ENCODE peak calls at places on chromosome 12, in seven cellular contexts. One of them, this sample, is unnamed.
A peak's percentile ranks its signal among the peaks of the same experiment; 100 is the strongest.

GRCh38 chr12:41476499-41476898 is 288.4 kb downstream of the PDZRN4 start:
- DNase-seq in WTC11: no peak
- DNase-seq in SK-N-SH: no peak
- DNase-seq in GM12878: no peak
- DNase-seq in K562: no peak
- DNase-seq in HepG2: no peak
- DNase-seq in A549: no peak
- DNase-seq in this sample: no peak

GRCh38 chr12:71640316-71640715 is 23.3 kb downstream of the ZFC3H1 start:
- DNase-seq in HepG2: no peak
- DNase-seq in SK-N-SH: no peak
- DNase-seq in K562: no peak
- DNase-seq in A549: no peak
- DNase-seq in WTC11: no peak
- DNase-seq in GM12878: no peak
- DNase-seq in this sample: no peak

GRCh38 chr12:80858356-80858755 is 79.4 kb downstream of the LIN7A start:
- DNase-seq in SK-N-SH: no peak
- DNase-seq in K562: no peak
- DNase-seq in HepG2: no peak
- DNase-seq in A549: no peak
- DNase-seq in WTC11: no peak
- DNase-seq in GM12878: no peak
- DNase-seq in this sample: no peak

GRCh38 chr12:125287155-125287847 is 222.1 kb downstream of the AACS start:
- DNase-seq in K562: no peak
- DNase-seq in GM12878: peak; percentile 19
- DNase-seq in HepG2: no peak
- DNase-seq in WTC11: no peak
- DNase-seq in SK-N-SH: no peak
- DNase-seq in A549: no peak
- DNase-seq in this sample: no peak

GRCh38 chr12:75553398-75553797 is 42.0 kb upstream of the KRR1 start:
- DNase-seq in SK-N-SH: no peak
- DNase-seq in HepG2: no peak
- DNase-seq in WTC11: no peak
- DNase-seq in GM12878: no peak
- DNase-seq in A549: no peak
- DNase-seq in K562: no peak
- DNase-seq in this sample: no peak

GRCh38 chr12:6970096-6970527 is 352 bp downstream of the PHB2 start:
- DNase-seq in SK-N-SH: no peak
- DNase-seq in WTC11: no peak
- DNase-seq in A549: peak; percentile 36
- DNase-seq in GM12878: no peak
- DNase-seq in HepG2: peak; percentile 36
- DNase-seq in K562: no peak
- DNase-seq in this sample: no peak

GRCh38 chr12:84336231-84336630 is 576.4 kb downstream of the SLC6A15 start:
- DNase-seq in GM12878: no peak
- DNase-seq in HepG2: no peak
- DNase-seq in WTC11: no peak
- DNase-seq in SK-N-SH: no peak
- DNase-seq in A549: no peak
- DNase-seq in K562: no peak
- DNase-seq in this sample: no peak

GRCh38 chr12:1457901-1458300 is 136.5 kb downstream of the FBXL14 start:
- DNase-seq in K562: no peak
- DNase-seq in HepG2: no peak
- DNase-seq in A549: no peak
- DNase-seq in WTC11: no peak
- DNase-seq in GM12878: no peak
- DNase-seq in SK-N-SH: no peak
- DNase-seq in this sample: no peak

GRCh38 chr12:128970941-128971340 is 117.7 kb downstream of the GLT1D1 start:
- DNase-seq in K562: no peak
- DNase-seq in HepG2: no peak
- DNase-seq in SK-N-SH: no peak
- DNase-seq in A549: no peak
- DNase-seq in WTC11: no peak
- DNase-seq in GM12878: no peak
- DNase-seq in this sample: no peak

GRCh38 chr12:74663958-74664357 is 126.3 kb downstream of the ATXN7L3B start:
- DNase-seq in A549: no peak
- DNase-seq in GM12878: no peak
- DNase-seq in HepG2: no peak
- DNase-seq in K562: no peak
- DNase-seq in SK-N-SH: no peak
- DNase-seq in WTC11: no peak
- DNase-seq in this sample: no peak

GRCh38 chr12:119938049-119938667 is 50.9 kb upstream of the BICDL1 start:
- DNase-seq in HepG2: peak; percentile 39
- DNase-seq in GM12878: peak; percentile 20
- DNase-seq in SK-N-SH: peak; percentile 76
- DNase-seq in K562: peak; percentile 76
- DNase-seq in WTC11: peak; percentile 78
- DNase-seq in A549: peak; percentile 68
- DNase-seq in this sample: peak; percentile 87

GRCh38 chr12:65876898-65877721 is 52.8 kb downstream of the HMGA2 start:
- DNase-seq in GM12878: no peak
- DNase-seq in K562: no peak
- DNase-seq in SK-N-SH: no peak
- DNase-seq in WTC11: peak; percentile 22
- DNase-seq in A549: no peak
- DNase-seq in HepG2: peak; percentile 49
- DNase-seq in this sample: no peak

GRCh38 chr12:75657866-75658265 is 146.5 kb upstream of the KRR1 start:
- DNase-seq in HepG2: no peak
- DNase-seq in WTC11: no peak
- DNase-seq in SK-N-SH: no peak
- DNase-seq in K562: no peak
- DNase-seq in GM12878: no peak
- DNase-seq in A549: no peak
- DNase-seq in this sample: no peak

GRCh38 chr12:26787125-26787495 is 45.9 kb downstream of the ITPR2 start:
- DNase-seq in K562: no peak
- DNase-seq in SK-N-SH: peak; percentile 65
- DNase-seq in WTC11: no peak
- DNase-seq in A549: no peak
- DNase-seq in HepG2: no peak
- DNase-seq in GM12878: no peak
- DNase-seq in this sample: no peak

GRCh38 chr12:107351716-107352115 is 258.4 kb upstream of the CRY1 start:
- DNase-seq in A549: peak; percentile 71
- DNase-seq in GM12878: no peak
- DNase-seq in WTC11: no peak
- DNase-seq in HepG2: no peak
- DNase-seq in SK-N-SH: no peak
- DNase-seq in K562: no peak
- DNase-seq in this sample: no peak

GRCh38 chr12:107349839-107350238 is 256.5 kb upstream of the CRY1 start:
- DNase-seq in GM12878: no peak
- DNase-seq in A549: peak; percentile 51
- DNase-seq in SK-N-SH: no peak
- DNase-seq in WTC11: no peak
- DNase-seq in K562: no peak
- DNase-seq in HepG2: peak; percentile 76
- DNase-seq in this sample: no peak

GRCh38 chr12:107351109-107351508 is 257.8 kb upstream of the CRY1 start:
- DNase-seq in K562: no peak
- DNase-seq in SK-N-SH: no peak
- DNase-seq in HepG2: no peak
- DNase-seq in A549: no peak
- DNase-seq in GM12878: no peak
- DNase-seq in WTC11: no peak
- DNase-seq in this sample: no peak

GRCh38 chr12:107347261-107347660 is 253.9 kb upstream of the CRY1 start:
- DNase-seq in WTC11: no peak
- DNase-seq in HepG2: no peak
- DNase-seq in A549: no peak
- DNase-seq in K562: no peak
- DNase-seq in GM12878: no peak
- DNase-seq in SK-N-SH: no peak
- DNase-seq in this sample: no peak

DNA sequence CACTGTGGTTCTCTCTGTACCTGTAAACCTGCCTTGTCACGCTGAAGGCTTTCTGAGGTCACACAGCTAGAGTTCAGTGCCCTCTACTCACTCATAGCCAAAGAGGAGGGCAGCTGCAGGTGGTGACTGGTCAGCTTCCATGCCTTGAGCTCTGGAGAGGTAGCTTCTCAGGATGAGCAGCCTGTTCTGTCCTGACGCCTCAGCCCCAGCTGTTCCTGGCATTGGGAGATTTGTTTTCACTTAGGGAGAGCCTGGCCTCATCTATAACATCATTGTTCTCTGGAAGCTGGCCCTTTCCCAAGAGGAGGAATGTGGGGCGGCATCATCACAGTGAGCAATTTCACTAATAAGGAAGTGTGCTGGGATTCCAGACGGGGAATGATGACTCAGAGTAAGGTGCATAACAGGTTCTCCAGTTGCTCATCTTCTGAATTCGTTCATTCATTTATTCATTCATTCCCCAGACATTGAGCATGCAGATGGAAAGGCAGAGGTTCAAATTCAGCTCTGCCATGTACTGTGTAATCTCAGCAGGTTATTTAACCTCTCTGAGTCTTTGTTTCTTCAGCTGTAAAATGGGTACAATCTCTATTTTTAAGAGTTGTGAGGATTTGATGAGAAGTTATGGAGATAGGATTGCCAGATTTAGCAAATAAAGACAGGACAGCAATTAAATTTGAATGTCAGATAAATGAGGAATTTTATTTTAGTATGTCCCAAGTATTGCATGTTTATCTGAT is 255.8 kb upstream of the CRY1 start:
- DNase-seq in WTC11: no peak
- DNase-seq in SK-N-SH: peak; percentile 32
- DNase-seq in HepG2: peak; percentile 98
- DNase-seq in A549: peak; percentile 96
- DNase-seq in GM12878: no peak
- DNase-seq in K562: no peak
- DNase-seq in this sample: no peak
- TF ChIP-seq USF2 in WTC11: no peak
- TF ChIP-seq USF2 in SK-N-SH: no peak
- TF ChIP-seq USF2 in HepG2: no peak
- TF ChIP-seq USF2 in A549: no peak
- TF ChIP-seq USF2 in GM12878: no peak
- TF ChIP-seq USF2 in K562: no peak
- TF ChIP-seq USF2 in this sample: no peak

GRCh38 chr12:3231399-3231876 is 154.3 kb downstream of the TSPAN9 start:
- DNase-seq in A549: no peak
- DNase-seq in SK-N-SH: no peak
- DNase-seq in K562: no peak
- DNase-seq in HepG2: no peak
- DNase-seq in GM12878: no peak
- DNase-seq in WTC11: peak; percentile 67
- DNase-seq in this sample: peak; percentile 81
- TF ChIP-seq MAX in A549: no peak
- TF ChIP-seq MAX in SK-N-SH: no peak
- TF ChIP-seq MAX in K562: no peak
- TF ChIP-seq MAX in HepG2: no peak
- TF ChIP-seq MAX in GM12878: no peak
- TF ChIP-seq MAX in WTC11: no peak
- TF ChIP-seq MAX in this sample: no peak

GRCh38 chr12:30529489-30530269 is 166.0 kb downstream of the IPO8 start:
- DNase-seq in HepG2: no peak
- DNase-seq in GM12878: no peak
- DNase-seq in WTC11: no peak
- DNase-seq in K562: peak; percentile 62
- DNase-seq in A549: no peak
- DNase-seq in SK-N-SH: no peak
- DNase-seq in this sample: no peak

GRCh38 chr12:30519535-30519934 is 176.1 kb downstream of the IPO8 start:
- DNase-seq in A549: no peak
- DNase-seq in WTC11: no peak
- DNase-seq in SK-N-SH: no peak
- DNase-seq in HepG2: no peak
- DNase-seq in GM12878: no peak
- DNase-seq in K562: no peak
- DNase-seq in this sample: no peak

GRCh38 chr12:30525171-30525570 is 170.5 kb downstream of the IPO8 start:
- DNase-seq in HepG2: no peak
- DNase-seq in SK-N-SH: no peak
- DNase-seq in K562: no peak
- DNase-seq in A549: no peak
- DNase-seq in WTC11: no peak
- DNase-seq in GM12878: no peak
- DNase-seq in this sample: no peak
- TF ChIP-seq USF2 in HepG2: no peak
- TF ChIP-seq USF2 in SK-N-SH: no peak
- TF ChIP-seq USF2 in K562: no peak
- TF ChIP-seq USF2 in A549: no peak
- TF ChIP-seq USF2 in WTC11: no peak
- TF ChIP-seq USF2 in GM12878: no peak
- TF ChIP-seq USF2 in this sample: no peak

DNA sequence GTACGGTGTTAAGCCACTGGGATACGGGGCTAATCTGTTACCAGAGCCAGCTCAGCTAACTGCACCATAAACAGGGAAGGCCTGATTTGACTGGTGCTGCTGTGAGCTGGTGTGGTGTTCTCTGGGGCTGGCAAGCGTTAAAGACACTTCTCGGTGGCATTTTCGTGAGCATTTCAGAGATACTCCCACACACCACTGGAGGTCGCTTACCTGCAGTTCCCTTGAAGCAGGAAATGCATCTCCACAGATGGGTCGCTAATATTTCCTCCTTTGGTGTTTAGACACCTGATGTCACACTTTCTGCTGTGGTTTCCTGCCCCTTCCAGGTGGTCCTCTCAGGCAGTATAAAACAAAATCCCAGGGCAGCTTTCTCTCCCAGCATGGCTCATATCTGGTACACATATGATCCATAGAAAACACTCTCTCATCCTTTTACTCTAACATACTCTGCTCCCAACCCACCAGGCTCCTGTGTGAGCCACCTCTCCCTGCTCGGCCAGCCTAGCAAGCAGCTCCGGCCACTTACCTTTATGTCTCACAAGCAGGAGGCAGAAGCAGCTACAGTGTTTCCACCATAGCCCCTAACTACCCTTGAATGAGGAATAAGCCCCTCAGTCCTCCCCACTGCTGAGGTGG is 129.9 kb upstream of the GRIN2B start:
- DNase-seq in GM12878: peak; percentile 33
- DNase-seq in WTC11: peak; percentile 42
- DNase-seq in HepG2: peak; percentile 1
- DNase-seq in K562: no peak
- DNase-seq in SK-N-SH: peak; percentile 3
- DNase-seq in A549: peak; percentile 39
- DNase-seq in this sample: peak; percentile 49
- TF ChIP-seq MAX in GM12878: no peak
- TF ChIP-seq MAX in WTC11: no peak
- TF ChIP-seq MAX in HepG2: no peak
- TF ChIP-seq MAX in K562: no peak
- TF ChIP-seq MAX in SK-N-SH: no peak
- TF ChIP-seq MAX in A549: no peak
- TF ChIP-seq MAX in this sample: no peak

DNA sequence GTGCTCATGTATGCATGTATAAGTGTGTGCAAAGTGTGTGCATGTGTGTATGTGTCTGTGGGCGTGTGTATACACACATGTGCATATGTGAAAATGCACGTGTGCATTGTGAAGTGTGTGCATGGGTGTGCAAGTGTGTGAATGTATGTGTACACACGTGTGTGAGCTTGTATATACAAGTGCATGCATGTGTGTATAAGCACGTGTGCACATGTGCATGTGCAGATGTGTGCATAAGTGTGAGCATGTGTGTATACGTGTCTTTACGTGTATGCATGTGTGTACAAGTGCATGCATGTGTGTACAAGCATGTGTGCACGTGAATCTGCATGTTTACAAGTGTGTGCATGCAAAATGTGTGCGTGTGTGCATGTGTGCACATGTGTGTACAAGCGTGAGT is 13.4 kb upstream of the GALNT9 start:
- DNase-seq in K562: no peak
- DNase-seq in SK-N-SH: no peak
- DNase-seq in WTC11: no peak
- DNase-seq in HepG2: no peak
- DNase-seq in A549: no peak
- DNase-seq in GM12878: no peak
- DNase-seq in this sample: no peak
- TF ChIP-seq USF2 in K562: no peak
- TF ChIP-seq USF2 in SK-N-SH: no peak
- TF ChIP-seq USF2 in WTC11: no peak
- TF ChIP-seq USF2 in HepG2: no peak
- TF ChIP-seq USF2 in A549: no peak
- TF ChIP-seq USF2 in GM12878: no peak
- TF ChIP-seq USF2 in this sample: no peak